ENCODE peak calls at places on chromosomes 12 and 14, in nine cellular contexts. D is activated naive CD8-positive, alpha-beta T cell treated with anti-CD3 and anti-CD28 coated beads for 36 hours; S is heart right ventricle; A is pons; N is NCI-H2029 treated with DMSO at 0.1 percent for 48 hours; G is adipocyte; L is fibroblast of lung; F is T-helper 1 cell; B is activated CD4-positive, alpha-beta memory T cell treated with anti-CD3 and anti-CD28 coated beads, Interleukin-2, amount 10 ng/mL, durations not matched to agents 7 days and 5 days. K is an unnamed sample.

GRCh38 chr12:33588725-33589405 is 149.2 kb upstream of the SYT10 start:
- DNase-seq in D (no peak), S (no peak), A (no peak), N (no peak), G (no peak), L (no peak), F (no peak), B (no peak), K (no peak)

GRCh38 chr12:1592444-1593231 is 1.7 kb downstream of the FBXL14 start:
- DNase-seq in D (peak; percentile 75), S (peak; percentile 31), A (peak; percentile 62), N (no peak), G (peak; percentile 68), L (peak; percentile 69), F (peak; percentile 72), B (peak; percentile 80), K (no peak)

GRCh38 chr12:50550530-50551223 is 45.9 kb downstream of the DIP2B start:
- DNase-seq in D (no peak), S (no peak), A (no peak), N (no peak), G (no peak), L (peak; percentile 34), F (no peak), B (no peak), K (no peak)

GRCh38 chr12:106022568-106023012 is 116.2 kb downstream of the NUAK1 start:
- DNase-seq in D (no peak), S (no peak), A (no peak), N (no peak), G (no peak), L (no peak), F (no peak), B (no peak), K (no peak)

GRCh38 chr12:90791445-90791844 is 163.5 kb downstream of the CCER1 start:
- DNase-seq in D (no peak), S (no peak), A (no peak), N (no peak), G (no peak), L (no peak), F (no peak), B (no peak), K (no peak)

GRCh38 chr14:34093878-34094277 is 143.0 kb upstream of the EGLN3 start:
- DNase-seq in D (no peak), S (no peak), A (no peak), N (no peak), G (no peak), L (no peak), F (peak; percentile 4), B (no peak), K (no peak)

GRCh38 chr14:54488318-54488645 is 498 bp downstream of the GMFB start:
- DNase-seq in D (no peak), S (no peak), A (peak; percentile 34), N (no peak), G (no peak), L (no peak), F (no peak), B (no peak), K (no peak)

GRCh38 chr14:73829526-73830431 is 21.9 kb upstream of the PTGR2 start:
- DNase-seq in D (peak; percentile 49), S (no peak), A (no peak), N (no peak), G (peak; percentile 85), L (peak; percentile 93), F (peak; percentile 75), B (peak; percentile 65), K (no peak)

GRCh38 chr12:118102070-118102469 is 1.7 kb downstream of the VSIG10 start:
- DNase-seq in D (no peak), S (no peak), A (no peak), N (no peak), G (no peak), L (peak; percentile 33), F (no peak), B (no peak), K (no peak)

GRCh38 chr14:62763951-62764350 is 281.3 kb downstream of the KCNH5 start:
- DNase-seq in D (no peak), S (no peak), A (no peak), N (no peak), G (peak; percentile 22), L (peak; percentile 65), F (no peak), B (no peak), K (no peak)

GRCh38 chr12:105214141-105214540 is 21.8 kb downstream of the APPL2 start:
- DNase-seq in D (no peak), S (no peak), A (no peak), N (no peak), G (no peak), L (peak; percentile 40), F (no peak), B (no peak), K (no peak)

GRCh38 chr14:54116972-54117371 is 160.3 kb upstream of the BMP4 start:
- DNase-seq in D (no peak), S (no peak), A (peak; percentile 3), N (no peak), G (peak; percentile 33), L (peak; percentile 85), F (no peak), B (no peak), K (no peak)

GRCh38 chr12:84070311-84070710 is 842.3 kb downstream of the SLC6A15 start:
- DNase-seq in D (no peak), S (peak; percentile 4), A (no peak), N (no peak), G (peak; percentile 86), L (peak; percentile 51), F (no peak), B (no peak), K (peak; percentile 4)

GRCh38 chr12:131066886-131067490 is 113.3 kb downstream of the ADGRD1 start:
- DNase-seq in D (no peak), S (peak; percentile 12), A (no peak), N (no peak), G (no peak), L (no peak), F (no peak), B (no peak), K (no peak)

GRCh38 chr12:26939192-26939832 is 1.0 kb downstream of the FGFR1OP2 start:
- DNase-seq in D (no peak), S (no peak), A (no peak), N (no peak), G (peak; percentile 38), L (peak; percentile 15), F (peak; percentile 11), B (no peak), K (no peak)

GRCh38 chr14:104931323-104931770 is 6.7 kb downstream of the PLD4 start:
- DNase-seq in D (no peak), S (no peak), A (no peak), N (no peak), G (no peak), L (no peak), F (no peak), B (no peak), K (no peak)

GRCh38 chr12:122022393-122023338 is 982 bp downstream of the BCL7A start:
- DNase-seq in D (peak; percentile 58), S (no peak), A (peak; percentile 4), N (no peak), G (peak; percentile 65), L (peak; percentile 25), F (no peak), B (peak; percentile 43), K (no peak)

GRCh38 chr12:107229827-107230226 is 136.5 kb upstream of the CRY1 start:
- DNase-seq in D (no peak), S (no peak), A (no peak), N (no peak), G (no peak), L (no peak), F (no peak), B (no peak), K (no peak)

GRCh38 chr14:106556665-106557289 is 1030.4 kb downstream of the TMEM121 start:
- DNase-seq in D (peak; percentile 68), S (peak; percentile 32), A (no peak), N (peak; percentile 27), G (no peak), L (no peak), F (peak; percentile 47), B (peak; percentile 78), K (no peak)

GRCh38 chr12:103279444-103279843 is 216.3 kb downstream of the C12orf42 start:
- DNase-seq in D (no peak), S (no peak), A (no peak), N (peak; percentile 60), G (no peak), L (no peak), F (peak; percentile 65), B (no peak), K (no peak)

GRCh38 chr12:12476836-12477531 is 85.7 kb downstream of the DUSP16 start:
- DNase-seq in D (no peak), S (no peak), A (peak; percentile 92), N (no peak), G (no peak), L (no peak), F (no peak), B (no peak), K (no peak)

GRCh38 chr12:106248849-106249371 is 1.1 kb upstream of the CKAP4 start:
- DNase-seq in D (peak; percentile 29), S (no peak), A (peak; percentile 37), N (no peak), G (peak; percentile 77), L (peak; percentile 65), F (peak; percentile 18), B (peak; percentile 24), K (no peak)

GRCh38 chr12:108896817-108897216 is 16.9 kb downstream of the DAO start:
- DNase-seq in D (no peak), S (no peak), A (no peak), N (no peak), G (no peak), L (no peak), F (no peak), B (no peak), K (no peak)

K was measured in gastrocnemius medialis.